ENCODE peak calls at places on chromosome 18, in seven cellular contexts. M is tibial artery; B is naive thymus-derived CD4-positive, alpha-beta T cell; H is OCI-LY7; C is Peyer's patch; V is esophagus squamous epithelium; P is right cardiac atrium. R is an unnamed sample. For H3K4me1, the result is how much of the 10 kb centered on the place peaks cover.

GRCh38 chr18:9741821-9742541 is 33.9 kb downstream of the RAB31 start:
- DNase-seq in M (no peak), B (no peak), H (no peak), C (no peak), V (no peak), P (peak), R (no peak)

GRCh38 chr18:33440011-33440383 is 524 bp downstream of the CCDC178 start:
- DNase-seq in M (peak), B (no peak), H (peak), C (no peak), V (no peak), P (peak), R (no peak)

GRCh38 chr18:48036641-48037421 is 106.4 kb upstream of the SMAD2 start:
- DNase-seq in M (peak), B (no peak), H (no peak), C (no peak), V (no peak), P (no peak), R (no peak)

GRCh38 chr18:78737006-78737915 is 242.4 kb upstream of the SALL3 start:
- DNase-seq in M (no peak), B (no peak), H (no peak), C (no peak), V (no peak), P (no peak), R (no peak)

GRCh38 chr18:55124078-55124477 is 164.8 kb upstream of the CCDC68 start:
- DNase-seq in M (no peak), B (no peak), H (no peak), C (no peak), V (no peak), P (no peak), R (no peak)

GRCh38 chr18:26017929-26018328 is 72.5 kb downstream of the SS18 start:
- DNase-seq in M (no peak), B (no peak), H (no peak), C (no peak), V (no peak), P (no peak), R (no peak)

GRCh38 chr18:77049938-77050337 is 82.6 kb downstream of the MBP start:
- DNase-seq in M (no peak), B (no peak), H (no peak), C (no peak), V (no peak), P (no peak), R (no peak)

GRCh38 chr18:71249791-71250190 is 960.9 kb downstream of the SOCS6 start:
- DNase-seq in M (no peak), B (no peak), H (no peak), C (no peak), V (no peak), P (no peak), R (no peak)

GRCh38 chr18:8972116-8972515 is 130.4 kb upstream of the NDUFV2 start:
- DNase-seq in M (no peak), B (no peak), H (no peak), C (no peak), V (no peak), P (no peak), R (no peak)

GRCh38 chr18:12092398-12093229 is 1.0 kb upstream of the ANKRD62 start:
- DNase-seq in M (no peak), B (no peak), H (no peak), C (no peak), V (no peak), P (peak), R (no peak)

GRCh38 chr18:8870528-8870927 is 165.2 kb downstream of the MTCL1 start:
- DNase-seq in M (no peak), B (no peak), H (no peak), C (no peak), V (no peak), P (no peak), R (no peak)

GRCh38 chr18:74126684-74127482 is 20.8 kb downstream of the FBXO15 start:
- DNase-seq in M (no peak), B (no peak), H (no peak), C (no peak), V (no peak), P (no peak), R (no peak)

GRCh38 chr18:78113445-78113844 is 863.8 kb downstream of the GALR1 start:
- DNase-seq in M (no peak), B (no peak), H (no peak), C (no peak), V (no peak), P (no peak), R (no peak)

GRCh38 chr18:11167778-11168177 is 18.4 kb upstream of the PIEZO2 start:
- DNase-seq in M (no peak), B (no peak), H (no peak), C (no peak), V (no peak), P (no peak), R (no peak)

GRCh38 chr18:59660398-59660797 is 36.8 kb downstream of the CCBE1 start:
- DNase-seq in M (no peak), B (no peak), H (no peak), C (no peak), V (no peak), P (no peak), R (no peak)

GRCh38 chr18:77077401-77077800 is 55.2 kb downstream of the MBP start:
- DNase-seq in M (no peak), B (no peak), H (no peak), C (no peak), V (no peak), P (peak), R (no peak)

GRCh38 chr18:45164551-45164950 is 450.7 kb upstream of the SLC14A2 start:
- DNase-seq in M (no peak), B (no peak), H (no peak), C (no peak), V (no peak), P (no peak), R (no peak)

GRCh38 chr18:49285627-49286026 is 174.8 kb downstream of the DYM start:
- DNase-seq in M (no peak), B (no peak), H (no peak), C (no peak), V (no peak), P (no peak), R (no peak)

GRCh38 chr18:3771121-3771971 is 321.4 kb downstream of the TGIF1 start:
- DNase-seq in M (peak), B (peak), H (peak), C (peak), V (peak), P (peak), R (peak)

GRCh38 chr18:45935591-45936335 is 31.4 kb downstream of the EPG5 start:
- DNase-seq in M (no peak), B (no peak), H (no peak), C (no peak), V (no peak), P (no peak), R (no peak)

GRCh38 chr18:48868468-48869466 is 82.0 kb downstream of the SMAD7 start:
- DNase-seq in M (no peak), B (no peak), H (peak), C (peak), V (no peak), P (no peak), R (peak)

GRCh38 chr18:9380101-9380500 is 45.5 kb downstream of the TWSG1 start:
- DNase-seq in M (no peak), B (no peak), H (no peak), C (no peak), V (no peak), P (no peak), R (no peak)

GRCh38 chr18:51013259-51013658 is 16.8 kb upstream of the SMAD4 start:
- DNase-seq in M (no peak), B (no peak), H (no peak), C (no peak), V (no peak), P (no peak), R (no peak)

GRCh38 chr18:8779251-8779650 is 73.9 kb downstream of the MTCL1 start:
- DNase-seq in M (no peak), B (no peak), H (no peak), C (no peak), V (no peak), P (no peak), R (no peak)

DNA sequence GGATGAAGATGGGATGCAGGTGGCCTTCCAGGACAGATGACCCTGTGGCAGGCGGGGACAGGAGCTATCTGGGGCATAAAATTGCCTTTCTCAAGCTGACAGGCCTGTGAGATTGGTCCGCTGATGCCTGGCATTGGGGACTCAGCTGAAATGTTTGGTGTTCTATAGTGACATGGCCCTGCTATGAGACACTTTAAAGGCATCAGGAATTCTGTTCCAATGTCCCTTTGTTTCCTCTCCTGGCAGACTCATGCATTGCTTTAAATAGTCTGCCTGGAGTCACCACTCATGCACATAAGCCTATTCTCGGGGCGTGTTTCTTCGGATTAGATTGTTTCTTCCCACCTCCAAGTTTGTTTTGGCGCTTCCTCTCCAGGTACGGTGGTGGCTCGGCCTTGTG is 135.8 kb downstream of the ALPK2 start:
- DNase-seq in M (no peak), B (no peak), H (no peak), C (no peak), V (no peak), P (no peak), R (no peak)
- H3K4me1 ChIP-seq in M (under half), B (under half), H (under half), C (under half), V (under half), P (under half), R (under half)

DNA sequence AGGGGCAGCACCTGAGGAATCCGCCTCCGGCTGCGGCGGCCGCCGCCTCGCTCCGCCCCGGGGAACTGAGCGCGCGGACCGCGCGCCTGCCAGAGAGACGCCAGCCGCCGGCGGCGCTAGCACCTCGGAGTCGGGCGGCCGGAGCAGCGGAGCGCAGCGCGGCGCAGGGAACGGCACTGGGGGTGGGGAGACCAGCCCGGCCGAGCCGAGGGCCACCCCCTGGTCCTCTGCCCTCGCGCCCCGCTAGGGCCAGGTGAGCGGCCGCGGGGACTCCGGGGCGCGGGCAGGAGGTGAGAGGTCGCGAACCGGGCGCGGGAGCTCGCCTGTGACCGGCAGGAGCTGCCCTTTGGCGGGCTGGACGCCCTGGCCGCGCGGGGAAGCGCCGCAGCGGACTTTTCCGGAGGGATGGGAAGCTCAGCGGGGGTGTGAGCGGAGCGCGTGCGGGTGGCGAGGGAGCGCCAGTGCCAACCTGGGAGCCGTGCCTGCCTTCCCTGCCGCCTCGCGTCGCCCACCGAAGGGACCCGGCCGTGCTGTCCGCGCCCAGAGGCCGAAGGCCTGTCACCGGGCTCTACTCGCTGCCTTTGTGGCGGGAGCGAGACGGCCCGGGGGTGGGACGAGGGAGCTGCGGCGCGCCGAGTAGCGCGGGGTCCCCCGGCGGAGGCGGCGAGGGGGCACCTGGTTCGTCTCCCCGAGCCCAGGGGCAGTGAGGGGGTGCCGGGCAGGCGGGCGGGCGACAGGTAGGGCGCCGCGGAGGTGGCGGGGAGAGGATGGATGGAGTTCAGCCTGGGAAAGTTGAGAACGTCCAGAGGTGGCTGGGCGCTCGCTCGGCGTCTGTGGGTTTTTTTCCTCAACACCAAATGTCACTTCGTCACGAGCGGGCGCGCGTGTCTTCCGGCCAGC is at the start of gene GREB1L:
- DNase-seq in M (no peak), B (no peak), H (no peak), C (no peak), V (no peak), P (peak), R (no peak)
- H3K4me1 ChIP-seq in M (under half), B (under half), H (under half), C (under half), V (under half), P (under half), R (under half)

DNA sequence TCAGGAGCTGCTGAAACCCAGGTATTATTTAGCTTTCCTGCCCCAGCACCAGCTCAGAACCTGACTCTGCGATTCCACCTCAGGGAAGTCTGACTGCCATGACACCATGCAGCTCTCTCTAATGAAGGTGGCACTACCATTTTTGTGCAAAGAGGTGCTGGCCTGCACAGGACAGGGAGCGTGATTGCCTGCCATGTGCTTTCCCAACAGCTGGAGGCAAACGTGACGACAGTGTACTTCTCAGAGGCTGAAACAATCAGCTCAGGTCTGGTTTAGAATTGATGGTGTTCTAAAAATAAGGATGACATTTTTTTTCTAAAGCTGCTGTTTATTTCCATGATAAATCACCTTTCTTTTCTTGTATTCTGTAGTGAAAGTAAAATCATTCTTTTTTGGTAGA is 75.2 kb upstream of the TTC39C start:
- DNase-seq in M (no peak), B (no peak), H (no peak), C (no peak), V (no peak), P (peak), R (no peak)
- H3K4me1 ChIP-seq in M (under half), B (under half), H (under half), C (under half), V (under half), P (under half), R (half or more)

DNA sequence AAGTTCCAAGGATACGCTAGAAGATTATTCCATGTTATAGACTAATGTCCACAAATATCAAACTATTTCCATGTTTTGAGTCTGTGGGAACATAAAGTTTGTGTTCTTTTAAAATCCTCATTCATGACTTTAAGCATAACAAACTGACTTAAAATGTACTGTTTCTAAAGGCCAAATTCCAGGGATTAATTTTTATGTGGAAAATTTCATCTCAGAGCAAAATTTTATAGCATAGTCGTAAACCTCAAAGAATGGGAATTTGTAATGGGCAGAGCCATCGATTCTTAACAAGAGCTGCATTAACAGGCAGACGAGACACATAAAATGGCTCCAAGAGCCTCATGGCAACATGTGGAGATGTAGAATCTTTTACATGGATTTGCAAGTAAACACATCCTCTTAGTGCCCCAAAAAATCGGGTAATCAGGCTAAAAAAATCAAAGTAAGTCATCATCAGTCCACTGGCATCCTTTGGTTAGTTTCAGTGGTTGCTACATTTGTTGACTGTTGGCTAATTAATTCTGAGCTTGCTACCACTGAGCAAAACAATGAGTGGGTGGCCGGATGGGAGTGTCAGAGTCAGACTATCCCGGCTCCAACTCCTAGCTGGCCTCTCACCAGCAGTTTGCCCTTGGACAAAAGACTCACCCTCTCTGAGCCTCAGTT is 119.6 kb downstream of the FAM210A start:
- DNase-seq in M (no peak), B (no peak), H (no peak), C (no peak), V (no peak), P (no peak), R (no peak)
- H3K4me1 ChIP-seq in M (under half), B (under half), H (under half), C (under half), V (under half), P (under half), R (under half)

DNA sequence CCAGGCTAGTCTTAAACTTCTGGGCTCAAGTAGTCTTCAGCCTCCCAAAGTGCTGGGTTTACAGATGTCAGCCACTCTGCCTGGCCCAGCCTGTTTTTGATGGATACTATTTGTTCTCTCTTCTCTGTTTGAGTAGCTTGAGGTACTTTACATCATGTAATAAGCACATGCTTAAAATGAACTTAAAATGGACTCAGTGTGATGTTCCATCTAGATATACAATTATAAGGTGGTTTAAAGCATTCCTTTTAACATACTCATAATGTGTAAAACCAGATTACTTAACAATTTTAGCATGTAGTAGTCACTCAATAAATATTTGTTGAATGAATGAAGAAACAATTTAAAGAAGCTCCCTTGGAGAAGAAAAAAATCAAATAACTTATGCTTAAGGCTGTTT is 9.6 kb downstream of the PTPRM start:
- DNase-seq in M (no peak), B (no peak), H (no peak), C (no peak), V (no peak), P (no peak), R (no peak)
- H3K4me1 ChIP-seq in M (under half), B (under half), H (under half), C (under half), V (under half), P (under half), R (under half)

R was measured in CD4-positive, alpha-beta memory T cell.